ENCODE peak calls at places on chromosomes 12 and 14, in eight cellular contexts. One of them, this sample, is unnamed. For H3K4me1, the result is how much of the 10 kb centered on the place peaks cover.

GRCh38 chr12:70664463-70664862 is 27.2 kb upstream of the PTPRB start:
- DNase-seq in thyroid gland: no peak
- DNase-seq in right cardiac atrium: no peak
- DNase-seq in heart right ventricle: no peak
- DNase-seq in left ventricle myocardium inferior: no peak
- DNase-seq in H1: no peak
- DNase-seq in neuronal stem cell: peak
- DNase-seq in SJSA1: no peak
- DNase-seq in this sample: no peak

GRCh38 chr14:52355016-52355430 is 40.9 kb downstream of the PTGER2 start:
- DNase-seq in thyroid gland: no peak
- DNase-seq in neuronal stem cell: no peak
- DNase-seq in heart right ventricle: no peak
- DNase-seq in right cardiac atrium: no peak
- DNase-seq in SJSA1: peak
- DNase-seq in H1: no peak
- DNase-seq in left ventricle myocardium inferior: no peak
- DNase-seq in this sample: no peak

GRCh38 chr14:90508536-90509254 is 111.9 kb downstream of the CALM1 start:
- DNase-seq in right cardiac atrium: peak
- DNase-seq in SJSA1: no peak
- DNase-seq in thyroid gland: peak
- DNase-seq in H1: no peak
- DNase-seq in heart right ventricle: no peak
- DNase-seq in neuronal stem cell: no peak
- DNase-seq in left ventricle myocardium inferior: no peak
- DNase-seq in this sample: no peak

GRCh38 chr14:94738786-94739185 is 31.1 kb downstream of the GSC start:
- DNase-seq in left ventricle myocardium inferior: no peak
- DNase-seq in right cardiac atrium: no peak
- DNase-seq in neuronal stem cell: no peak
- DNase-seq in thyroid gland: no peak
- DNase-seq in heart right ventricle: no peak
- DNase-seq in SJSA1: no peak
- DNase-seq in H1: no peak
- DNase-seq in this sample: no peak

GRCh38 chr12:131948166-131948712 is 1.5 kb upstream of the EP400 start:
- DNase-seq in H1: no peak
- DNase-seq in left ventricle myocardium inferior: no peak
- DNase-seq in right cardiac atrium: no peak
- DNase-seq in neuronal stem cell: no peak
- DNase-seq in SJSA1: no peak
- DNase-seq in heart right ventricle: no peak
- DNase-seq in thyroid gland: no peak
- DNase-seq in this sample: no peak

GRCh38 chr12:26971963-26972362 is 33.7 kb downstream of the FGFR1OP2 start:
- DNase-seq in neuronal stem cell: no peak
- DNase-seq in right cardiac atrium: no peak
- DNase-seq in left ventricle myocardium inferior: no peak
- DNase-seq in heart right ventricle: no peak
- DNase-seq in SJSA1: no peak
- DNase-seq in H1: no peak
- DNase-seq in thyroid gland: no peak
- DNase-seq in this sample: no peak

GRCh38 chr14:92759300-92759678 is 10.9 kb upstream of the LGMN start:
- DNase-seq in neuronal stem cell: no peak
- DNase-seq in right cardiac atrium: no peak
- DNase-seq in H1: no peak
- DNase-seq in heart right ventricle: no peak
- DNase-seq in thyroid gland: peak
- DNase-seq in SJSA1: no peak
- DNase-seq in left ventricle myocardium inferior: no peak
- DNase-seq in this sample: no peak

GRCh38 chr14:88004637-88005036 is 298 bp upstream of the GPR65 start:
- DNase-seq in neuronal stem cell: no peak
- DNase-seq in heart right ventricle: no peak
- DNase-seq in left ventricle myocardium inferior: no peak
- DNase-seq in SJSA1: no peak
- DNase-seq in H1: no peak
- DNase-seq in right cardiac atrium: no peak
- DNase-seq in thyroid gland: no peak
- DNase-seq in this sample: no peak

GRCh38 chr14:54169254-54169924 is 212.8 kb upstream of the BMP4 start:
- DNase-seq in heart right ventricle: no peak
- DNase-seq in right cardiac atrium: no peak
- DNase-seq in SJSA1: no peak
- DNase-seq in neuronal stem cell: no peak
- DNase-seq in left ventricle myocardium inferior: no peak
- DNase-seq in H1: no peak
- DNase-seq in thyroid gland: no peak
- DNase-seq in this sample: no peak

GRCh38 chr12:130601327-130601726 is 114.8 kb downstream of the RIMBP2 start:
- DNase-seq in right cardiac atrium: no peak
- DNase-seq in H1: no peak
- DNase-seq in heart right ventricle: no peak
- DNase-seq in neuronal stem cell: no peak
- DNase-seq in thyroid gland: no peak
- DNase-seq in left ventricle myocardium inferior: no peak
- DNase-seq in SJSA1: no peak
- DNase-seq in this sample: no peak

DNA sequence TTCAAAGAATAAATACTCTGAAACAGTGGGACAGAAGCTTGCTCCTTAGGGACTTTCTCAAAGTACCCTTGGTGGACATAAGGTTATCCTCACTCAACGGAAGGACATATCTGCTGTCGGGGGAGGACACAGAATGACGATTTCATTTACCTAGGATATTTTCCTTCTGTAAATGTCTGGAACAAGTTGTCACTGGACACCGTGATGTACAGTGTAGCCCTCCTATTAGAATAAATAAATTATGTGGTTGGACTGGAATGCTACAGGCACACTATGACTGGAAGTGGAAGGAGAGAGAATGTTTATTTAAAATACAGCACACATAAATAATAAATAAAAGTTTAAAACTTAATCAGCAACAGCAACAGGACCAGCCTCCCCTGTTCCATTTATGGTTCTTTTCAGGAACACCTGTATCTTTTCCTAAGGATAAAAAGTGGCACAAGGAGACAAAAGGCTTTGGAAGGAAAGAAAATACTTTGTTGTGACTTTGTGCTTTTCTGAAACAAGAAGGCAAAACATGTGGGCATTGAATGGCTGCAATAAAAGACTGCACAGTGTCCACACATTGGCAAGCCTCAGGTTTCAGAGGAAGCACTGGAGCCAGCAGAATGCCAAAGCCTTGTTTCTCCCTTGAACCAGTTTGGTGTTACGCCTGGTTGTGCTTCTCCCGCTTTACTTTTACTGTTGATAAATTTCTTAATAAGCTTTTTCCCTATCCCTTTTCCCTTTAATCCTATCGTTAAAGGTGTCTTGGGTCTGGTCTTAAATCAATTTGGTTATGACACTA is 36.8 kb downstream of the FGD4 start:
- DNase-seq in thyroid gland: no peak
- DNase-seq in left ventricle myocardium inferior: no peak
- DNase-seq in SJSA1: no peak
- DNase-seq in neuronal stem cell: no peak
- DNase-seq in H1: no peak
- DNase-seq in heart right ventricle: no peak
- DNase-seq in right cardiac atrium: no peak
- DNase-seq in this sample: no peak
- H3K27ac ChIP-seq in thyroid gland: no peak
- H3K27ac ChIP-seq in left ventricle myocardium inferior: no peak
- H3K27ac ChIP-seq in SJSA1: peak
- H3K27ac ChIP-seq in neuronal stem cell: no peak
- H3K27ac ChIP-seq in H1: no peak
- H3K27ac ChIP-seq in heart right ventricle: no peak
- H3K27ac ChIP-seq in right cardiac atrium: no peak
- H3K27ac ChIP-seq in this sample: no peak

DNA sequence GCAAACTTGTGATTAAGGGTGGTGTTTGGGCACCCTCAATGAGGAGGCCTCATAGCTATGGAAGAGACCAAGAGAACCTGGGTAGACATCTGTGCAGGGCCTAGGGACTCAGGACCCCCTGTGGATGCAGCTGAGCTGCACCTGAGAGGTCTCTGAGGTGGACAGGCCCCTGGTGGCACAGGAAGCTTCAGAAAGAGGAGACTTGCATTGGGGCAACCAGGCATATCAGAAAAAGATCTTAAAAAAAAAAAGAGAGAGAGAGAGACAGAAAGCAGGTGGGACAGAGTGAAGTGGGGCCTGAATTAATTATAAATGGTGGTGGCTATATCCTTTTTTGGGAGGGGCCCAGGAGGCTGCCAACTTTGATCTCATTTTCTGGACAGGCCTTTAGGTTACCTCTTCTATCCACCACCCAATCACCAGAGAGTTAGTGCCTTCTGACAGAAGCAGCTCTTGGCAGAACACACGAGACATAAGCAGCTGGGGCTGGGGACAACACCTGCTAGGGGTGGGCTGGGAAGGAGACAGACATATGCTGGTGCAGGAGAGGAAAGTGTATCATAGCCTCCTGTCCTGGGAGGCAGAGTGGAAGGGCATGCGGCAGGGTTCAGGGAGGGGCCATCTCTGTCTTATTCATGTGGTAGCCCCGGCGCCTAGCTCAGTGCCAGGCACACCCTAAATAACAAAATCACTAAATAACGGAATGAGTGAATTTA is 46.6 kb upstream of the ATP23 start:
- DNase-seq in heart right ventricle: no peak
- DNase-seq in thyroid gland: no peak
- DNase-seq in neuronal stem cell: no peak
- DNase-seq in right cardiac atrium: no peak
- DNase-seq in left ventricle myocardium inferior: no peak
- DNase-seq in SJSA1: no peak
- DNase-seq in H1: no peak
- DNase-seq in this sample: no peak
- H3K4me1 ChIP-seq in heart right ventricle: half or more
- H3K4me1 ChIP-seq in thyroid gland: half or more
- H3K4me1 ChIP-seq in neuronal stem cell: half or more
- H3K4me1 ChIP-seq in right cardiac atrium: under half
- H3K4me1 ChIP-seq in left ventricle myocardium inferior: half or more
- H3K4me1 ChIP-seq in SJSA1: half or more
- H3K4me1 ChIP-seq in H1: under half
- H3K4me1 ChIP-seq in this sample: under half

DNA sequence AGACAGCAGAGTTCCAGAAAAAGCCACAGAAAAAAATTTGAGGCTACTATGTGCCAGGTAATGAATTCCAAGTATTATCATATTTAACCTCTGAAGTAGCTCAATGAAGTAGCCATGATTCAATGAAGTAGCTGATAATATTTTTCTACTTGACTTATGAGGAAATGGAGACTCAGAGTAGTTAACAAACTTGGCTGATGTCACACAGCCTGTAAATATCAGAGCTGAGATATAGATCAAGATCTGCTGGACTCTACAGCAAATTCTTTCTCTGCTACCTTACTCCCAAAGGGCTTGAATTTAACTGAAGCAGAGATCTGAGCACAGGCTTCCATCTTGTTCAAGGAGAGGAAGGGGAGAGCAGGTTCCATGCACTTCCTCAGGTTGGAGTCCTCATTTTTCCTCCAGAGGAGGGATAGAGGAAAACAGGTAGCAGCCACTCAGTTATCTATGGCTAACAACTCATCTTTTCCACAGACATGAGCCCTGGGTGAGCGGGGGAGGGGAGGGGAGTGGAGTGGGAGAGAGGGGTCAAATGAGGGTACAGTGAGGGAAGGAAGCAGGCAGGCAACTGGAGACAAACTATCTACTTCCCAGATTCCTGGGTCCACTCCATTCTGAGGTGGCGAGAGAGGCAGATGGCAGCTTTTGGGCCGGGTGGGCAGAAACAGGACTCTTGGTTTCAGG is 2.4 kb upstream of the ZNF385A start:
- DNase-seq in neuronal stem cell: no peak
- DNase-seq in heart right ventricle: no peak
- DNase-seq in H1: no peak
- DNase-seq in left ventricle myocardium inferior: no peak
- DNase-seq in thyroid gland: no peak
- DNase-seq in right cardiac atrium: no peak
- DNase-seq in SJSA1: no peak
- DNase-seq in this sample: no peak
- H3K27ac ChIP-seq in neuronal stem cell: no peak
- H3K27ac ChIP-seq in heart right ventricle: no peak
- H3K27ac ChIP-seq in H1: peak
- H3K27ac ChIP-seq in left ventricle myocardium inferior: no peak
- H3K27ac ChIP-seq in thyroid gland: peak
- H3K27ac ChIP-seq in right cardiac atrium: no peak
- H3K27ac ChIP-seq in SJSA1: no peak
- H3K27ac ChIP-seq in this sample: no peak

GRCh38 chr12:18868673-18869072 is 130.8 kb downstream of the CAPZA3 start:
- DNase-seq in left ventricle myocardium inferior: no peak
- DNase-seq in neuronal stem cell: no peak
- DNase-seq in right cardiac atrium: no peak
- DNase-seq in thyroid gland: no peak
- DNase-seq in H1: no peak
- DNase-seq in SJSA1: no peak
- DNase-seq in heart right ventricle: no peak
- DNase-seq in this sample: no peak
- H3K4me1 ChIP-seq in left ventricle myocardium inferior: under half
- H3K4me1 ChIP-seq in neuronal stem cell: under half
- H3K4me1 ChIP-seq in right cardiac atrium: under half
- H3K4me1 ChIP-seq in thyroid gland: under half
- H3K4me1 ChIP-seq in H1: under half
- H3K4me1 ChIP-seq in SJSA1: under half
- H3K4me1 ChIP-seq in heart right ventricle: under half
- H3K4me1 ChIP-seq in this sample: under half

DNA sequence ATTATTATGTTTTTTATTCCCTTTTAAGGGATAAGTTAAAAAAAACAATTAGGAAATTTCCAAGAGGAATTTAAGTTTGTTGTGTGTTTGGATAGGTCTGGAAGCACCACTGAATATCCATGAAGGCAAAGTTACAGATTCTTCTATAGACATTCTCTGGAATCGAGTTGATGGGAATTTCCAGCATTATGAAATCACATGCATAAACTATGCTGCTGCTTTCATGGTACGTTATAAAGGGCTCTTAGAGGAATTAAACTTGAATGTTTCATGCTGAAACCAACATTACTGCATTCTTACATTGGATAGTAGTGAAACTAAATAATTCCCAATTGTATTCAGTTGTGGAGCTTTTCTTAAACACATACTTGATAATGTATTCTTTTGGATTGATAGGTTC is 21.5 kb upstream of the PTPRQ start:
- DNase-seq in right cardiac atrium: no peak
- DNase-seq in thyroid gland: no peak
- DNase-seq in SJSA1: no peak
- DNase-seq in left ventricle myocardium inferior: no peak
- DNase-seq in neuronal stem cell: no peak
- DNase-seq in heart right ventricle: no peak
- DNase-seq in H1: no peak
- DNase-seq in this sample: no peak
- H3K27ac ChIP-seq in right cardiac atrium: no peak
- H3K27ac ChIP-seq in thyroid gland: no peak
- H3K27ac ChIP-seq in SJSA1: no peak
- H3K27ac ChIP-seq in left ventricle myocardium inferior: no peak
- H3K27ac ChIP-seq in neuronal stem cell: no peak
- H3K27ac ChIP-seq in heart right ventricle: no peak
- H3K27ac ChIP-seq in H1: no peak
- H3K27ac ChIP-seq in this sample: no peak

GRCh38 chr12:61652265-61652664 is 607.9 kb upstream of the USP15 start:
- DNase-seq in neuronal stem cell: no peak
- DNase-seq in heart right ventricle: no peak
- DNase-seq in left ventricle myocardium inferior: no peak
- DNase-seq in thyroid gland: no peak
- DNase-seq in H1: no peak
- DNase-seq in SJSA1: no peak
- DNase-seq in right cardiac atrium: no peak
- DNase-seq in this sample: no peak

GRCh38 chr12:61646639-61647038 is 613.6 kb upstream of the USP15 start:
- DNase-seq in thyroid gland: no peak
- DNase-seq in left ventricle myocardium inferior: no peak
- DNase-seq in right cardiac atrium: no peak
- DNase-seq in neuronal stem cell: peak
- DNase-seq in H1: no peak
- DNase-seq in SJSA1: no peak
- DNase-seq in heart right ventricle: no peak
- DNase-seq in this sample: no peak

GRCh38 chr12:61647566-61647965 is 612.6 kb upstream of the USP15 start:
- DNase-seq in heart right ventricle: no peak
- DNase-seq in H1: no peak
- DNase-seq in SJSA1: no peak
- DNase-seq in left ventricle myocardium inferior: no peak
- DNase-seq in right cardiac atrium: no peak
- DNase-seq in neuronal stem cell: no peak
- DNase-seq in thyroid gland: no peak
- DNase-seq in this sample: no peak
- H3K4me1 ChIP-seq in heart right ventricle: under half
- H3K4me1 ChIP-seq in H1: under half
- H3K4me1 ChIP-seq in SJSA1: under half
- H3K4me1 ChIP-seq in left ventricle myocardium inferior: under half
- H3K4me1 ChIP-seq in right cardiac atrium: under half
- H3K4me1 ChIP-seq in neuronal stem cell: under half
- H3K4me1 ChIP-seq in thyroid gland: under half
- H3K4me1 ChIP-seq in this sample: under half

This sample was measured in right lobe of liver.